ENCODE peak calls at places on chromosomes 13 and 19, in six cellular contexts. One of them, this sample, is unnamed.
A peak's percentile ranks its signal among the peaks of the same experiment; 100 is the strongest.

GRCh38 chr19:4722671-4723464 is 774 bp downstream of the DPP9 start:
- DNase-seq in suprapubic skin: no peak
- DNase-seq in breast epithelium: no peak
- DNase-seq in tibial artery: peak; percentile 56
- DNase-seq in neuronal stem cell: no peak
- DNase-seq in neural progenitor cell: peak; percentile 10
- DNase-seq in this sample: no peak

GRCh38 chr13:41587490-41587889 is 130.1 kb downstream of the RGCC start:
- DNase-seq in suprapubic skin: no peak
- DNase-seq in breast epithelium: no peak
- DNase-seq in tibial artery: no peak
- DNase-seq in neuronal stem cell: no peak
- DNase-seq in neural progenitor cell: peak; percentile 24
- DNase-seq in this sample: no peak

GRCh38 chr13:39107484-39108040 is 69.3 kb downstream of the NHLRC3 start:
- DNase-seq in suprapubic skin: no peak
- DNase-seq in breast epithelium: no peak
- DNase-seq in tibial artery: no peak
- DNase-seq in neuronal stem cell: no peak
- DNase-seq in neural progenitor cell: no peak
- DNase-seq in this sample: no peak

GRCh38 chr13:51785592-51786424 is 18.2 kb downstream of the DHRS12 start:
- DNase-seq in suprapubic skin: no peak
- DNase-seq in breast epithelium: no peak
- DNase-seq in tibial artery: peak; percentile 55
- DNase-seq in neuronal stem cell: no peak
- DNase-seq in neural progenitor cell: peak; percentile 68
- DNase-seq in this sample: no peak

GRCh38 chr13:31764556-31764955 is 25.2 kb downstream of the RXFP2 start:
- DNase-seq in suprapubic skin: no peak
- DNase-seq in breast epithelium: no peak
- DNase-seq in tibial artery: no peak
- DNase-seq in neuronal stem cell: no peak
- DNase-seq in neural progenitor cell: no peak
- DNase-seq in this sample: no peak

GRCh38 chr19:41311613-41312012 is 1.6 kb downstream of the CCDC97 start:
- DNase-seq in suprapubic skin: no peak
- DNase-seq in breast epithelium: no peak
- DNase-seq in tibial artery: no peak
- DNase-seq in neuronal stem cell: no peak
- DNase-seq in neural progenitor cell: no peak
- DNase-seq in this sample: no peak

GRCh38 chr13:110382229-110382628 is 75.1 kb downstream of the COL4A2 start:
- DNase-seq in suprapubic skin: no peak
- DNase-seq in breast epithelium: no peak
- DNase-seq in tibial artery: no peak
- DNase-seq in neuronal stem cell: no peak
- DNase-seq in neural progenitor cell: no peak
- DNase-seq in this sample: no peak

GRCh38 chr19:1997353-1998233 is 17.9 kb downstream of the BTBD2 start:
- DNase-seq in suprapubic skin: no peak
- DNase-seq in breast epithelium: no peak
- DNase-seq in tibial artery: no peak
- DNase-seq in neuronal stem cell: no peak
- DNase-seq in neural progenitor cell: no peak
- DNase-seq in this sample: no peak

GRCh38 chr19:43699506-43700367 is 16.1 kb upstream of the IRGC start:
- DNase-seq in suprapubic skin: no peak
- DNase-seq in breast epithelium: no peak
- DNase-seq in tibial artery: no peak
- DNase-seq in neuronal stem cell: peak; percentile 63
- DNase-seq in neural progenitor cell: peak; percentile 91
- DNase-seq in this sample: no peak

GRCh38 chr13:27280009-27280646 is 9.5 kb downstream of the RASL11A start:
- DNase-seq in suprapubic skin: no peak
- DNase-seq in breast epithelium: no peak
- DNase-seq in tibial artery: no peak
- DNase-seq in neuronal stem cell: no peak
- DNase-seq in neural progenitor cell: no peak
- DNase-seq in this sample: no peak

GRCh38 chr19:56477429-56478338 is 539 bp upstream of the ZNF667 start:
- DNase-seq in suprapubic skin: peak; percentile 91
- DNase-seq in breast epithelium: peak; percentile 89
- DNase-seq in tibial artery: peak; percentile 86
- DNase-seq in neuronal stem cell: peak; percentile 90
- DNase-seq in neural progenitor cell: peak; percentile 90
- DNase-seq in this sample: peak; percentile 81

GRCh38 chr13:39672378-39673132 is 17.1 kb downstream of the COG6 start:
- DNase-seq in suprapubic skin: no peak
- DNase-seq in breast epithelium: no peak
- DNase-seq in tibial artery: no peak
- DNase-seq in neuronal stem cell: no peak
- DNase-seq in neural progenitor cell: no peak
- DNase-seq in this sample: no peak

GRCh38 chr19:48636859-48637448 is at the start of gene DBP:
- DNase-seq in suprapubic skin: no peak
- DNase-seq in breast epithelium: no peak
- DNase-seq in tibial artery: peak; percentile 63
- DNase-seq in neuronal stem cell: no peak
- DNase-seq in neural progenitor cell: no peak
- DNase-seq in this sample: no peak

GRCh38 chr19:19115954-19116353 is 22.3 kb downstream of the TMEM161A start:
- DNase-seq in suprapubic skin: no peak
- DNase-seq in breast epithelium: no peak
- DNase-seq in tibial artery: no peak
- DNase-seq in neuronal stem cell: no peak
- DNase-seq in neural progenitor cell: peak; percentile 72
- DNase-seq in this sample: no peak

GRCh38 chr13:99442273-99442895 is 58.9 kb upstream of the TM9SF2 start:
- DNase-seq in suprapubic skin: no peak
- DNase-seq in breast epithelium: no peak
- DNase-seq in tibial artery: peak; percentile 39
- DNase-seq in neuronal stem cell: peak; percentile 32
- DNase-seq in neural progenitor cell: peak; percentile 60
- DNase-seq in this sample: no peak

GRCh38 chr19:48619692-48620565 is 623 bp downstream of the SPHK2 start:
- DNase-seq in suprapubic skin: no peak
- DNase-seq in breast epithelium: no peak
- DNase-seq in tibial artery: no peak
- DNase-seq in neuronal stem cell: no peak
- DNase-seq in neural progenitor cell: no peak
- DNase-seq in this sample: no peak

GRCh38 chr19:1177322-1178114 is 3.5 kb upstream of the SBNO2 start:
- DNase-seq in suprapubic skin: no peak
- DNase-seq in breast epithelium: no peak
- DNase-seq in tibial artery: peak; percentile 68
- DNase-seq in neuronal stem cell: no peak
- DNase-seq in neural progenitor cell: no peak
- DNase-seq in this sample: no peak

GRCh38 chr13:93328943-93329342 is 102.3 kb downstream of the GPC6 start:
- DNase-seq in suprapubic skin: no peak
- DNase-seq in breast epithelium: no peak
- DNase-seq in tibial artery: no peak
- DNase-seq in neuronal stem cell: no peak
- DNase-seq in neural progenitor cell: no peak
- DNase-seq in this sample: no peak

DNA sequence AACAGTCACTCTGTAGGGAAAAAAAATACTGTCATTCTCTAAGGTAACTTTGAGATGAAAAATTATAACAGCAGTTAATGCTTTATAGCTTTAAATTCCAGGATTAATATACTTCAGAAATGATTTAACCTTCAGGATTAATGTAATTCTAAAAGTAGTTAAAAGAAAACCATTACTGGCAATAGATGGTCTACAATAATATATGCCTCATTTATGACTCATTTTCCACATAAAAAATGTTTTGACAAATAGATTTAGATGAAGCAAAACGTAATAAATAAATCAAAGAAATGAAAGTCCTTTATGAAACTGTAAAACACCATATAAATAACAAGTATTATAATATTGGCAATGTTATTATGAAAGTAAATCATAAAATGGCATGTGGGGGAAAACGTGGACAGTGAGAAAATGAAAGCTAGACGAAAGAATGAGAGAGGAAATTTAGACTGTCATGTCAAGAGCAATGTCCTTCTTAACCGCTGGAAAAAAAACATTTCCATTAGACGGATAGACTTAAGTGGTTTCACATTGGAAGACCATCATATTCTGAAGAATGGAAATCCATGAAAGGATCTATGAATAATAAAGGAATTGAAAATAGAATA is 90.9 kb downstream of the SPRY2 start:
- DNase-seq in suprapubic skin: no peak
- DNase-seq in breast epithelium: no peak
- DNase-seq in tibial artery: no peak
- DNase-seq in neuronal stem cell: no peak
- DNase-seq in neural progenitor cell: no peak
- DNase-seq in this sample: no peak
- H3K27ac ChIP-seq in suprapubic skin: no peak overlapping the region
- H3K27ac ChIP-seq in breast epithelium: no peak overlapping the region
- H3K27ac ChIP-seq in tibial artery: no peak overlapping the region
- H3K27ac ChIP-seq in neuronal stem cell: no peak overlapping the region
- H3K27ac ChIP-seq in neural progenitor cell: no peak overlapping the region
- H3K27ac ChIP-seq in this sample: no peak overlapping the region

GRCh38 chr19:45056831-45057230 is 18.0 kb downstream of the CLASRP start:
- DNase-seq in suprapubic skin: no peak
- DNase-seq in breast epithelium: no peak
- DNase-seq in tibial artery: no peak
- DNase-seq in neuronal stem cell: no peak
- DNase-seq in neural progenitor cell: no peak
- DNase-seq in this sample: no peak

GRCh38 chr19:45057444-45057843 is 18.6 kb downstream of the CLASRP start:
- DNase-seq in suprapubic skin: no peak
- DNase-seq in breast epithelium: no peak
- DNase-seq in tibial artery: no peak
- DNase-seq in neuronal stem cell: no peak
- DNase-seq in neural progenitor cell: no peak
- DNase-seq in this sample: no peak

GRCh38 chr19:45058622-45059159 is 17.6 kb downstream of the ZNF296 start:
- DNase-seq in suprapubic skin: no peak
- DNase-seq in breast epithelium: no peak
- DNase-seq in tibial artery: no peak
- DNase-seq in neuronal stem cell: no peak
- DNase-seq in neural progenitor cell: no peak
- DNase-seq in this sample: no peak

GRCh38 chr19:45061965-45062364 is 14.3 kb downstream of the ZNF296 start:
- DNase-seq in suprapubic skin: no peak
- DNase-seq in breast epithelium: no peak
- DNase-seq in tibial artery: no peak
- DNase-seq in neuronal stem cell: no peak
- DNase-seq in neural progenitor cell: no peak
- DNase-seq in this sample: no peak

DNA sequence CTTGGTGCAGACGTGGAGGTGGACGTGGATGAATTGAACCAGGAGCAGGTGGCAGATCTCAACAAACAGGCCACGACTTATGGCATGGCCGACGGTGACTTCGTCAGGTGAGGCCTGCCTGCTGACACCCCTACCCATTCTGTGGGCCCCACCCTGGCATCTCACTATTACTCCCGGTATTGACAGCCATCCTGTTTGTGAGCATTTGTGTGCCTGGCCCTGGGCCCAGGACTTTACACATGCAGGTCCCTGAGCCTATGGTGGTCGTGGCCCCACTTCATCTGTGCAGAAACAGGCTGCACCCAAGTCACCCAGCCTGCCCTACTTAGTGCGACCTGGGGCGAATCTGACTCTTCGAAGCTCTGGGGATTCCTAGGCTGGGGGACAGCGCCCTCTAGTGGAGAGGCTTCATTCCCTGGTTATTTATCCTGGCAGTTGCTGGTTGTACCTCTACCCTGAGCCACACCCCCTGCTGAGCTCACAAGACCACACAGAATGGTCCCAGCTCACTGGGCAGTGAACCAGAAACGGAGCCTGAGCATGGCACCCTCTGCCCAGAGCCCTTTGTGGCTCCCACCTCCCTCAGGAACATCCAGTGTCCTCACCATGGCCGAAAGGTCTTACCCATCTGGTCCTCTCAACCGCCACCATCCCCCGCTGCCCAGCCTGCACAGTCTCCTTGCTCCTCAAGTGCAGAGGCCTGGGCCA is 16.9 kb downstream of the ZNF296 start:
- DNase-seq in suprapubic skin: no peak
- DNase-seq in breast epithelium: peak; percentile 81
- DNase-seq in tibial artery: peak; percentile 62
- DNase-seq in neuronal stem cell: peak; percentile 83
- DNase-seq in neural progenitor cell: peak; percentile 88
- DNase-seq in this sample: peak; percentile 79
- H3K36me3 ChIP-seq in suprapubic skin: peaks cover 98% of the 10 kb centered on the region
- H3K36me3 ChIP-seq in breast epithelium: peaks cover 7% of the 10 kb centered on the region
- H3K36me3 ChIP-seq in tibial artery: peaks cover 100% of the 10 kb centered on the region
- H3K36me3 ChIP-seq in neuronal stem cell: peaks cover 96% of the 10 kb centered on the region
- H3K36me3 ChIP-seq in neural progenitor cell: peaks cover 5% of the 10 kb centered on the region
- H3K36me3 ChIP-seq in this sample: peaks cover 82% of the 10 kb centered on the region

GRCh38 chr19:28838909-28839308 is 374.0 kb downstream of the UQCRFS1 start:
- DNase-seq in suprapubic skin: no peak
- DNase-seq in breast epithelium: no peak
- DNase-seq in tibial artery: no peak
- DNase-seq in neuronal stem cell: no peak
- DNase-seq in neural progenitor cell: no peak
- DNase-seq in this sample: no peak

GRCh38 chr19:28839455-28839854 is 373.5 kb downstream of the UQCRFS1 start:
- DNase-seq in suprapubic skin: no peak
- DNase-seq in breast epithelium: no peak
- DNase-seq in tibial artery: no peak
- DNase-seq in neuronal stem cell: no peak
- DNase-seq in neural progenitor cell: no peak
- DNase-seq in this sample: no peak

GRCh38 chr19:28840891-28841290 is 372.1 kb downstream of the UQCRFS1 start:
- DNase-seq in suprapubic skin: no peak
- DNase-seq in breast epithelium: no peak
- DNase-seq in tibial artery: no peak
- DNase-seq in neuronal stem cell: no peak
- DNase-seq in neural progenitor cell: peak; percentile 19
- DNase-seq in this sample: no peak

GRCh38 chr19:28843771-28844492 is 369.0 kb downstream of the UQCRFS1 start:
- DNase-seq in suprapubic skin: no peak
- DNase-seq in breast epithelium: no peak
- DNase-seq in tibial artery: no peak
- DNase-seq in neuronal stem cell: no peak
- DNase-seq in neural progenitor cell: no peak
- DNase-seq in this sample: no peak

DNA sequence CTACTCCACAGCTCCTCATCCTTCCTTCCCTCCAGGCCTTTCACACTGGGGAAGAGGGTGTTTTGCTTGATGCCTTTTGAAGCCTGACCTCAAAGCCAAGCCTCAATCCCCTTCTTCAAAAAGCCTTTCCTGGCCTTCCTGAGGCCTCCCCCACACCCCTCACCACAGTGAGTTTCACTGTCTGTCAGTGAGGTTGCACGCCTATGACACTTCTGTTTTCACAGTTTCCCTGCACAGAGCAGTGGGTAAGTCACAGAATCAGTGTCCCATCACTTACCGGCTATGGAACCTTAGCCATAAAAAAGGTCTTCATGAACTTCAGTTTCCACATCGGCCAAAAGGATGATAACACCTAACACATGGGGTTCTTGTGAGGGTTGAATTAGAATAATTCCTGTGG is 371.4 kb downstream of the UQCRFS1 start:
- DNase-seq in suprapubic skin: no peak
- DNase-seq in breast epithelium: no peak
- DNase-seq in tibial artery: no peak
- DNase-seq in neuronal stem cell: no peak
- DNase-seq in neural progenitor cell: no peak
- DNase-seq in this sample: no peak
- H3K27ac ChIP-seq in suprapubic skin: no peak overlapping the region
- H3K27ac ChIP-seq in breast epithelium: no peak overlapping the region
- H3K27ac ChIP-seq in tibial artery: no peak overlapping the region
- H3K27ac ChIP-seq in neuronal stem cell: no peak overlapping the region
- H3K27ac ChIP-seq in neural progenitor cell: no peak overlapping the region
- H3K27ac ChIP-seq in this sample: no peak overlapping the region

GRCh38 chr19:57664269-57665127 is 4.2 kb upstream of the ZSCAN4 start:
- DNase-seq in suprapubic skin: no peak
- DNase-seq in breast epithelium: no peak
- DNase-seq in tibial artery: no peak
- DNase-seq in neuronal stem cell: peak; percentile 53
- DNase-seq in neural progenitor cell: peak; percentile 83
- DNase-seq in this sample: peak; percentile 29
- H3K36me3 ChIP-seq in suprapubic skin: no peaks in the 10 kb centered on the region
- H3K36me3 ChIP-seq in breast epithelium: no peaks in the 10 kb centered on the region
- H3K36me3 ChIP-seq in tibial artery: no peaks in the 10 kb centered on the region
- H3K36me3 ChIP-seq in neuronal stem cell: no peaks in the 10 kb centered on the region
- H3K36me3 ChIP-seq in neural progenitor cell: no peaks in the 10 kb centered on the region
- H3K36me3 ChIP-seq in this sample: no peaks in the 10 kb centered on the region

This sample was measured in lung.